ENCODE peak calls at places on chromosomes 12 and 14, in five cellular contexts. S, M, H, N and E are unnamed samples.

GRCh38 chr12:52049286-52049685 is 2.0 kb upstream of the NR4A1 start:
- DNase-seq in S (no peak), M (no peak), H (no peak), N (no peak), E (no peak)

GRCh38 chr14:92352158-92352985 is 29.4 kb downstream of the SLC24A4 start:
- DNase-seq in S (peak), M (no peak), H (no peak), N (no peak), E (no peak)

GRCh38 chr14:92844220-92844619 is 50.1 kb downstream of the GOLGA5 start:
- DNase-seq in S (no peak), M (no peak), H (no peak), N (no peak), E (no peak)

GRCh38 chr12:131869871-131870418 is 24.5 kb upstream of the ULK1 start:
- DNase-seq in S (peak), M (no peak), H (no peak), N (no peak), E (peak)

GRCh38 chr14:43647302-43647701 is 859.8 kb downstream of the FSCB start:
- DNase-seq in S (no peak), M (no peak), H (no peak), N (no peak), E (no peak)

GRCh38 chr14:68715032-68715924 is 77.6 kb downstream of the ZFP36L1 start:
- DNase-seq in S (no peak), M (no peak), H (no peak), N (no peak), E (no peak)

GRCh38 chr14:103085106-103086091 is 1.4 kb downstream of the LBHD2 start:
- DNase-seq in S (no peak), M (no peak), H (no peak), N (no peak), E (no peak)

GRCh38 chr12:10584415-10584814 is 29.0 kb downstream of the MAGOHB start:
- DNase-seq in S (no peak), M (no peak), H (no peak), N (no peak), E (no peak)

GRCh38 chr12:639566-639965 is 23.7 kb downstream of the NINJ2 start:
- DNase-seq in S (no peak), M (no peak), H (no peak), N (peak), E (no peak)

GRCh38 chr14:60317609-60318008 is 68.6 kb downstream of the PPM1A start:
- DNase-seq in S (no peak), M (no peak), H (no peak), N (no peak), E (no peak)

GRCh38 chr12:108750471-108751402 is 19.4 kb upstream of the CORO1C start:
- DNase-seq in S (no peak), M (no peak), H (no peak), N (no peak), E (peak)

GRCh38 chr12:125056306-125056705 is 8.9 kb upstream of the AACS start:
- DNase-seq in S (no peak), M (no peak), H (no peak), N (no peak), E (no peak)

GRCh38 chr14:96804821-96805374 is 7.7 kb downstream of the VRK1 start:
- DNase-seq in S (no peak), M (no peak), H (no peak), N (no peak), E (no peak)

GRCh38 chr14:89025581-89026236 is 201.3 kb downstream of the TTC8 start:
- DNase-seq in S (no peak), M (no peak), H (no peak), N (peak), E (peak)

GRCh38 chr12:88993655-88994054 is 358.6 kb downstream of the DUSP6 start:
- DNase-seq in S (peak), M (no peak), H (peak), N (no peak), E (peak)

GRCh38 chr12:62722971-62723680 is 211.8 kb downstream of the PPM1H start:
- DNase-seq in S (no peak), M (no peak), H (no peak), N (no peak), E (no peak)

GRCh38 chr12:97899529-97899928 is 436.9 kb downstream of the RMST start:
- DNase-seq in S (no peak), M (no peak), H (no peak), N (no peak), E (no peak)

GRCh38 chr12:45284096-45284901 is 68.4 kb downstream of the ANO6 start:
- DNase-seq in S (no peak), M (no peak), H (no peak), N (no peak), E (peak)

GRCh38 chr14:72892103-72892878 is 1.6 kb downstream of the DPF3 start:
- DNase-seq in S (peak), M (peak), H (no peak), N (no peak), E (peak)

GRCh38 chr12:89827592-89827991 is 119.0 kb upstream of the ATP2B1 start:
- DNase-seq in S (no peak), M (no peak), H (no peak), N (no peak), E (no peak)

GRCh38 chr14:77024171-77024627 is 4.3 kb downstream of the IRF2BPL start:
- DNase-seq in S (no peak), M (peak), H (no peak), N (no peak), E (peak)

GRCh38 chr12:30796891-30797371 is 42.2 kb upstream of the CAPRIN2 start:
- DNase-seq in S (peak), M (no peak), H (no peak), N (no peak), E (peak)